ENCODE peak calls at places on chromosome 2, in six cellular contexts. Y is lower lobe of right lung, V is foreskin fibroblast, S is choroid plexus epithelial cell, M is HCT116, L is fibroblast of pulmonary artery. H is an unnamed sample.

GRCh38 chr2:222709191-222709891 is 37.9 kb downstream of the MOGAT1 start:
- DNase-seq in L (peak), S (peak), V (peak), M (peak), Y (peak), H (peak)

GRCh38 chr2:210225461-210225798 is 183 bp upstream of the ACADL start:
- DNase-seq in S (peak), L (peak), Y (no peak), V (peak), M (no peak), H (peak)

GRCh38 chr2:169978402-169979017 is 151.3 kb downstream of the UBR3 start:
- DNase-seq in L (no peak), S (no peak), V (no peak), Y (no peak), M (no peak), H (no peak)

GRCh38 chr2:61210332-61210981 is 48.5 kb downstream of the C2orf74 start:
- DNase-seq in M (no peak), L (peak), S (peak), Y (no peak), V (peak), H (peak)

GRCh38 chr2:60756097-60757087 is at the start of gene PAPOLG:
- DNase-seq in S (peak), L (peak), Y (peak), V (peak), M (peak), H (peak)

GRCh38 chr2:233857511-233858118 is 3.3 kb upstream of the HJURP start:
- DNase-seq in V (no peak), S (peak), Y (peak), M (no peak), L (peak), H (no peak)

GRCh38 chr2:102582845-102583244 is 36.5 kb upstream of the SLC9A2 start:
- DNase-seq in L (no peak), S (no peak), V (no peak), M (no peak), Y (no peak), H (no peak)

GRCh38 chr2:10774394-10774793 is 38.2 kb downstream of the PDIA6 start:
- DNase-seq in Y (no peak), S (no peak), V (no peak), M (no peak), L (peak), H (no peak)

GRCh38 chr2:67255933-67256615 is 141.1 kb upstream of the ETAA1 start:
- DNase-seq in V (peak), S (peak), Y (no peak), L (peak), M (no peak), H (peak)

GRCh38 chr2:221969087-221969829 is 329.5 kb downstream of the PAX3 start:
- DNase-seq in S (peak), V (peak), L (peak), Y (no peak), M (peak), H (peak)

GRCh38 chr2:187593697-187594096 is 39.5 kb upstream of the TFPI start:
- DNase-seq in L (no peak), M (no peak), V (peak), S (peak), Y (no peak), H (peak)

GRCh38 chr2:229118336-229118735 is 152.8 kb downstream of the PID1 start:
- DNase-seq in V (no peak), S (peak), Y (no peak), M (no peak), L (peak), H (peak)

GRCh38 chr2:230216489-230216888 is 3.3 kb downstream of the SP110 start:
- DNase-seq in S (no peak), M (no peak), Y (no peak), L (no peak), V (no peak), H (no peak)

GRCh38 chr2:158740591-158740990 is 54.5 kb upstream of the DAPL1 start:
- DNase-seq in M (no peak), V (peak), L (peak), Y (no peak), S (peak), H (no peak)

GRCh38 chr2:133039531-133039930 is 369.5 kb upstream of the LYPD1 start:
- DNase-seq in L (no peak), M (no peak), S (no peak), V (no peak), Y (no peak), H (no peak)

GRCh38 chr2:64342195-64343099 is 111.5 kb upstream of the LGALSL start:
- DNase-seq in S (no peak), M (no peak), V (no peak), Y (no peak), L (no peak), H (no peak)

GRCh38 chr2:27954771-27955384 is 64.3 kb downstream of the BABAM2 start:
- DNase-seq in L (peak), M (no peak), S (peak), V (peak), Y (no peak), H (peak)

GRCh38 chr2:104733544-104733943 is 120.4 kb upstream of the POU3F3 start:
- DNase-seq in Y (no peak), M (peak), S (peak), V (no peak), L (no peak), H (no peak)

GRCh38 chr2:3108105-3108504 is 269.5 kb downstream of the EIPR1 start:
- DNase-seq in L (no peak), Y (no peak), S (no peak), M (no peak), V (no peak), H (no peak)

GRCh38 chr2:101710690-101711318 is 13.3 kb downstream of the MAP4K4 start:
- DNase-seq in Y (no peak), V (no peak), S (no peak), L (no peak), M (no peak), H (no peak)

GRCh38 chr2:38601061-38601460 is 1.7 kb downstream of the HNRNPLL start:
- DNase-seq in L (no peak), V (no peak), S (peak), M (no peak), Y (no peak), H (peak)
- H3K4me3 ChIP-seq in L (peak), V (peak), S (peak), M (peak), Y (peak), H (peak)

DNA sequence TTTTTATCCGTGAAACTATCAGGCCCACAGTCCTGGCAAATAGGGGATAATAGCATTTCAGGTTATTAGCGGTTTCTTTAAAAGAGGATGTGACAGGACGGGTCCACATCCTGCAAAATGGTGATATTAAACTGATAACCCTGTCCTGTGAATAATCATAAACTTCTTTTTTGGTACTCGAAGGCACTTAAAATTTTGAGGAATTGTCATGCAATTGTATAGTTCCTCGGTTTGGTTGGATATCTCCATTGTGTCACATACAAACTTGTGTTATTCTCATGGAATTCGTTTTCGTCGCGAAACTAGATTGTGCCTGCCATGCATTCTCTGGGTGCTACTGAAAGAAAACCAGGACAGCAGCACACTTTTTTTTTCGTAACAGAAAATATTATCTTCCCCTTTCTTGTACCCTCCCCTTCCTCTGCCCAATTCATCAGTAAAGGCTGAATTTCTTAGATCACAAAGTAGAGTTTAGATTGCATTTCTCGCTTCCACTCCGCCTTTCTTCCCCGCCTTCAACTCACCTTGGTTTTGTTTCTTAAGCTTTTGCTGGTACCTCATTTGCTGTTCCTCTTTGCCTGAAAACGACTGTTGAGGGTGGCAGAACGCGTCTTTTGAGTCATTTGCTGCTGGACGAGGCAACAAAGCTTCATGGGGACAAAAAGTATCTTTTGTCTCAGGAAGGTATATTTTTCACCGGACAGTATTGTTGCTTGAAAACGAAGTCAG is 1.3 kb downstream of the CERS6 start:
- DNase-seq in L (no peak), M (no peak), S (no peak), V (no peak), Y (no peak), H (peak)
- H3K4me3 ChIP-seq in L (peak), M (peak), S (peak), V (peak), Y (peak), H (peak)

GRCh38 chr2:38074775-38075435 is 1.0 kb downstream of the CYP1B1 start:
- DNase-seq in V (peak), M (no peak), L (peak), Y (peak), S (peak), H (peak)

GRCh38 chr2:38077431-38077769 is 1.4 kb upstream of the CYP1B1 start:
- DNase-seq in L (no peak), S (no peak), V (no peak), M (no peak), Y (no peak), H (no peak)

GRCh38 chr2:38075436-38076249 is at the start of gene CYP1B1:
- DNase-seq in S (peak), L (no peak), V (no peak), Y (peak), M (no peak), H (no peak)

GRCh38 chr2:38076710-38077430 is 919 bp upstream of the CYP1B1 start:
- DNase-seq in V (peak), M (peak), S (peak), Y (peak), L (peak), H (peak)

DNA sequence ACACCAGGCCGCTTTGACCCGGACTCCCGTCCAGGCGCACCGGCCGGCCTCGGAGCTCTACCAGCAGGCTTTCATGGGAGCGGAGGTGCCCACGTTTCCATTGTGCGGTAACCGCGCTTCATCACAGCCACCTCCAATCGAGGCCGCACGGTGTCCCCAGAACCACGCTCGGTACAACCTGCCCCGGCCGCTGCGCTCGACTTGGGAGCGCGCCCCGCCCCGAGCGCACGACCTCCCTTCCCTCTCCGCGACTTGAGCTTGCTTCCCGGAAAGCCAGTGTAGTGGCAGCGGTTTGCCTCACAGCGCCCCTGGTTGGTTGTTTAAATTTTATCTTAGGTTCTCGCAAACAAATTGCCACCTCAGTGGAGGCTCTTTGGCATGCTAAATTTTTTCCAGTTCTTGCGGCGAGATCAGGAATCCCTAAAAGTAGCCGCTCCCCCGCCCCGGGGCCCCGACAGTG is 329 bp upstream of the CYP1B1 start:
- DNase-seq in S (peak), M (peak), L (peak), Y (peak), V (peak), H (peak)
- H3K4me3 ChIP-seq in S (peak), M (peak), L (peak), Y (peak), V (peak), H (peak)

DNA sequence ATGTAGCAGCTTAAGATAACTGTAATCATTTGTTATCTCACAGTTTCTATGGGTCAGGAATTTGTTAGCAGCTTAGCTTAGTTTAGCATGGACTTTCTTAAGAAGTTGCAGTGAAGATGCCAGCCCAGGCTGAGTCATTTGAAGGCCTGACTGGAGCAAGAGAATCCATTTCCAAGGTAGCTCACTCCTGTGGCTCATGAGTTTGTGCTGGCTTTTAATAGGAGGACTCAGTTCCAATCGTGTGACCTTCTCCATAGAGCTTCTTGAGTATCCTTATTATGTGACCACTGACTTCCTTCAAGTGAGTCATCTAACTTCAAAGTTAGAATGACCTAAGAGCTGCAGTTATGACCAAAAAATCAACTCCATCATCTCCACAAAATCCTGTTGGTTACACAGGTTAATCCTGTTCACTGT is 1.4 kb downstream of the GPATCH11 start:
- DNase-seq in Y (no peak), S (peak), V (peak), M (no peak), L (peak), H (peak)
- H3K4me3 ChIP-seq in Y (no peak), S (no peak), V (no peak), M (peak), L (no peak), H (no peak)

DNA sequence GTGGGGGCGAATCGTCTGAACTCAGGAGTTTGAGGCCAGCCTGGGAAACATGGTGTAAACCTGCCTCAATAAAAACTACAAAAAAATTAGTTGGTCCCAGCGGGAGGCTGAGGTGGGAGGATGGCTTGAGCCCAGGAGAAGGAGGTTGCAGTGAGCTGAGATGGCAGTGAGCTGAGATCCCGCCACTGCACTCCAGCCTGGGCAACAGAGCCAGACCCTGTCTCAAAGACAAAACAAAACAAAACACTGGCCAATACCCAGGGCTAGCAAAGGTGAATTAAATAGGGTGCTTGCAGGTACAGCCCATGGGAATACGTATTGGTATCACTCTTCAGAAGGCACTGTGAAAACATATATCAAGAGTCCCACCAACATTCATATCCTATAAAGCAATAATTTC is 7.0 kb downstream of the ITSN2 start:
- DNase-seq in Y (no peak), V (no peak), L (no peak), S (no peak), M (no peak), H (no peak)
- H3K4me3 ChIP-seq in Y (no peak), V (no peak), L (no peak), S (no peak), M (no peak), H (no peak)

GRCh38 chr2:181985632-181986205 is at the start of gene PPP1R1C:
- DNase-seq in S (no peak), V (no peak), L (no peak), M (no peak), Y (no peak), H (no peak)

GRCh38 chr2:181984060-181984459 is 1.6 kb upstream of the PPP1R1C start:
- DNase-seq in S (no peak), M (no peak), L (no peak), Y (no peak), V (no peak), H (no peak)

GRCh38 chr2:181989099-181989498 is 3.4 kb downstream of the PPP1R1C start:
- DNase-seq in Y (no peak), S (no peak), M (no peak), V (no peak), L (no peak), H (no peak)

GRCh38 chr2:181988154-181988924 is 2.7 kb downstream of the PPP1R1C start:
- DNase-seq in V (no peak), M (no peak), L (no peak), S (no peak), Y (no peak), H (no peak)

GRCh38 chr2:181984814-181985631 is 630 bp upstream of the PPP1R1C start:
- DNase-seq in V (no peak), L (no peak), M (no peak), Y (no peak), S (peak), H (peak)
- H3K4me3 ChIP-seq in V (no peak), L (no peak), M (no peak), Y (no peak), S (no peak), H (no peak)

GRCh38 chr2:11955314-11955713 is 208.9 kb downstream of the LPIN1 start:
- DNase-seq in L (no peak), V (peak), S (no peak), Y (no peak), M (no peak), H (no peak)

GRCh38 chr2:11950894-11951293 is 204.5 kb downstream of the LPIN1 start:
- DNase-seq in V (no peak), M (no peak), L (no peak), Y (no peak), S (no peak), H (no peak)

GRCh38 chr2:11955883-11956282 is 209.5 kb downstream of the LPIN1 start:
- DNase-seq in M (no peak), S (no peak), V (no peak), L (peak), Y (no peak), H (no peak)

GRCh38 chr2:11949732-11950503 is 203.5 kb downstream of the LPIN1 start:
- DNase-seq in Y (no peak), V (no peak), L (no peak), M (no peak), S (peak), H (no peak)

GRCh38 chr2:11953258-11953657 is 206.8 kb downstream of the LPIN1 start:
- DNase-seq in V (no peak), L (no peak), S (no peak), Y (no peak), M (no peak), H (no peak)
- H3K4me3 ChIP-seq in V (no peak), L (no peak), S (no peak), Y (no peak), M (no peak), H (no peak)

DNA sequence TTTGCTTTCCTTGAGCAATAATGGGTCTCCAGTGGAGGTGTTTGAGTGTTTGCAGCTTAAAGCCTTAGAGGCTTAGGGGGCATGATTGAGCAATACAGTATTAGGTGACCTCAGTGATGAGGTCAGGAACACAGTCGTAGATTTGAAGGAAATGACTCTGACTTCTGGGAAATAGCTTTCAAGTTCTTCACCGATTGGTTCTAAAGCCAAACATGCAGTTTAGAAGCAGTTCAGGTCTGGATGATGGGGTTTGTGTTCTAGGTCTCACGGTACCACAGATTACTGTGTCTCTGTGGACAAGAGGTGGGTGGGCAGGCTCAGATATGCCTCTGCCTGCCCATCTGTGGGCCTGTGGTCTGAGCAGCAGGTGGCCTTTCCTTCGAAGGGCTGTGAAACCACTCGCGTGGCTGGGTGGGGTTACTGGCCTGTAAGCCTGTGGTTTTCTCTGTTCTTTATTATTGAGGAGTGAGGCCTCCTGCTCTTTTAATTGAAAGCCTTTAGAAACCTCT is 7.8 kb downstream of the MTHFD2 start:
- DNase-seq in Y (no peak), M (no peak), S (peak), L (peak), V (peak), H (peak)
- H3K4me3 ChIP-seq in Y (no peak), M (no peak), S (no peak), L (no peak), V (no peak), H (no peak)

GRCh38 chr2:201931955-201932354 is 101.7 kb upstream of the FZD7 start:
- DNase-seq in M (no peak), V (peak), Y (no peak), L (no peak), S (no peak), H (peak)
- H3K4me3 ChIP-seq in M (no peak), V (no peak), Y (no peak), L (no peak), S (no peak), H (no peak)

DNA sequence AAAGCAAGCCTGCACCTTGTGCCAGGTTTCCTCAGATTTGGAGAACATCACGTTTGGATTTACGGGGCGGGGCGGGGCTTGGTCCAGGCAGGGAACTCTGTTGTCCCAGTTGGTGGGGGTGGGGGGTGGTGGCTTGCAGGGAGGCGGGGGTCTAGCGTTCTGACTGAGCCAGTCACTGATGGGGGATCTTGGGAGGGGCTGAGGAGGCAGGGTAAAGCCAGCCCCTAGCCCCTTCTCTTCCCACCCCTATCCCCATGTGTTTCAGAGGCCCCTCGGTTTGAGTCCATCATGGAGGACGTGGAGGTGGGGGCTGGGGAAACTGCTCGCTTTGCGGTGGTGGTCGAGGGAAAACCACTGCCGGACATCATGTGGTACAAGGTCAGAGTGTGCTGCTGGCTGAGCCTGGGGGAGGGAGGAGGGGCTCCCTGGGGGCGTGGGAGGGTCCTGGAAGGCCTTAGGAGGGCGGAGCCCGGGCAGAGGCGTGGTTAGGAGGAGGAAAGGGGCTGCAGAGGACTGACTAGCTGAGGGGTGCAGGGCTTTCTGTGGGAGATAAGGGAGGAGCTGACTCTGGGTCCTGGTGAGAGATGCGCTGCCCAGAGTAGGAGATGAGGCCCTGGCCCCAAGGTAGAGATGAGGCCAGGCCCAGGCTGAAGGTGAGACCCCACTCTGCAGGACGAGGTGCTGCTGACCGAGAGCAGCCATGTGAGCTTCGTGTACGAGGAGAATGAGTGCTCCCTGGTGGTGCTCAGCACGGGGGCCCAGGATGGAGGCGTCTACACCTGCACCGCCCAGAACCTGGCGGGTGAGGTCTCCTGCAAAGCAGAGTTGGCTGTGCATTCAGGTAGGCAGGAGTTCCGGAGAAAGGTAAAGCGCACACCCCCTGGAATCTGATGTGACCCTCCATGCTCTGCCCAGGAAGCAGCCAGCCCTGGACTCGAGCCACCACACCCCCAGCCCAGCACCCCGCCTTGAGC is 21.8 kb upstream of the GMPPA start:
- DNase-seq in V (no peak), Y (no peak), S (no peak), M (no peak), L (no peak), H (no peak)
- H3K4me3 ChIP-seq in V (no peak), Y (no peak), S (no peak), M (no peak), L (no peak), H (no peak)

H was measured in astrocyte of the spinal cord.